ENCODE peak calls at places on chromosomes 6 and 20, in four cellular contexts. One of them, this sample, is unnamed.

GRCh38 chr6:121670511-121670910 is 235.1 kb downstream of the GJA1 start:
- DNase-seq in GM23338: no peak
- DNase-seq in neural progenitor cell: no peak
- DNase-seq in MM.1S: no peak
- DNase-seq in this sample: no peak

GRCh38 chr6:164246082-164246481 is 831.6 kb downstream of the QKI start:
- DNase-seq in GM23338: no peak
- DNase-seq in neural progenitor cell: no peak
- DNase-seq in MM.1S: no peak
- DNase-seq in this sample: no peak

GRCh38 chr6:170073846-170074245 is 217.0 kb downstream of the DLL1 start:
- DNase-seq in GM23338: no peak
- DNase-seq in neural progenitor cell: no peak
- DNase-seq in MM.1S: no peak
- DNase-seq in this sample: no peak

GRCh38 chr6:22231616-22232015 is 65.2 kb downstream of the PRL start:
- DNase-seq in GM23338: no peak
- DNase-seq in neural progenitor cell: no peak
- DNase-seq in MM.1S: no peak
- DNase-seq in this sample: no peak

GRCh38 chr6:30844118-30844535 is 40.2 kb upstream of the DDR1 start:
- DNase-seq in GM23338: peak
- DNase-seq in neural progenitor cell: peak
- DNase-seq in MM.1S: no peak
- DNase-seq in this sample: no peak

GRCh38 chr6:134457941-134458340 is 140.0 kb upstream of the SGK1 start:
- DNase-seq in GM23338: peak
- DNase-seq in neural progenitor cell: no peak
- DNase-seq in MM.1S: no peak
- DNase-seq in this sample: peak

GRCh38 chr6:14889172-14889571 is 356.7 kb upstream of the JARID2 start:
- DNase-seq in GM23338: no peak
- DNase-seq in neural progenitor cell: no peak
- DNase-seq in MM.1S: no peak
- DNase-seq in this sample: no peak

GRCh38 chr6:155412335-155412734 is 43.3 kb downstream of the NOX3 start:
- DNase-seq in GM23338: no peak
- DNase-seq in neural progenitor cell: peak
- DNase-seq in MM.1S: no peak
- DNase-seq in this sample: no peak

GRCh38 chr6:112337209-112337638 is 9.9 kb upstream of the RFPL4B start:
- DNase-seq in GM23338: peak
- DNase-seq in neural progenitor cell: peak
- DNase-seq in MM.1S: no peak
- DNase-seq in this sample: no peak

GRCh38 chr6:5511924-5512323 is 250.6 kb downstream of the FARS2 start:
- DNase-seq in GM23338: no peak
- DNase-seq in neural progenitor cell: peak
- DNase-seq in MM.1S: no peak
- DNase-seq in this sample: no peak

GRCh38 chr20:8082025-8082424 is 50.0 kb upstream of the PLCB1 start:
- DNase-seq in GM23338: peak
- DNase-seq in neural progenitor cell: peak
- DNase-seq in MM.1S: no peak
- DNase-seq in this sample: no peak

GRCh38 chr20:50067018-50067417 is 45.9 kb downstream of the UBE2V1 start:
- DNase-seq in GM23338: no peak
- DNase-seq in neural progenitor cell: no peak
- DNase-seq in MM.1S: no peak
- DNase-seq in this sample: no peak

GRCh38 chr6:100464910-100465700 is at the start of gene SIM1:
- DNase-seq in GM23338: peak
- DNase-seq in neural progenitor cell: peak
- DNase-seq in MM.1S: no peak
- DNase-seq in this sample: no peak

GRCh38 chr6:28371706-28372451 is 22.1 kb downstream of the ZKSCAN3 start:
- DNase-seq in GM23338: no peak
- DNase-seq in neural progenitor cell: no peak
- DNase-seq in MM.1S: no peak
- DNase-seq in this sample: no peak

GRCh38 chr6:15513131-15513771 is 149.6 kb downstream of the DTNBP1 start:
- DNase-seq in GM23338: no peak
- DNase-seq in neural progenitor cell: no peak
- DNase-seq in MM.1S: no peak
- DNase-seq in this sample: no peak

GRCh38 chr6:21887301-21888185 is 294.0 kb downstream of the SOX4 start:
- DNase-seq in GM23338: no peak
- DNase-seq in neural progenitor cell: no peak
- DNase-seq in MM.1S: no peak
- DNase-seq in this sample: no peak

GRCh38 chr20:57902478-57902877 is 192.7 kb upstream of the PMEPA1 start:
- DNase-seq in GM23338: no peak
- DNase-seq in neural progenitor cell: no peak
- DNase-seq in MM.1S: peak
- DNase-seq in this sample: no peak

GRCh38 chr6:144602523-144603180 is 317.5 kb downstream of the UTRN start:
- DNase-seq in GM23338: no peak
- DNase-seq in neural progenitor cell: no peak
- DNase-seq in MM.1S: no peak
- DNase-seq in this sample: no peak

GRCh38 chr6:26556263-26557070 is 18.3 kb downstream of the HMGN4 start:
- DNase-seq in GM23338: peak
- DNase-seq in neural progenitor cell: peak
- DNase-seq in MM.1S: no peak
- DNase-seq in this sample: peak

GRCh38 chr6:137927777-137928218 is 60.7 kb downstream of the TNFAIP3 start:
- DNase-seq in GM23338: no peak
- DNase-seq in neural progenitor cell: no peak
- DNase-seq in MM.1S: peak
- DNase-seq in this sample: no peak

GRCh38 chr6:161169060-161169459 is 104.8 kb downstream of the AGPAT4 start:
- DNase-seq in GM23338: no peak
- DNase-seq in neural progenitor cell: no peak
- DNase-seq in MM.1S: no peak
- DNase-seq in this sample: peak

GRCh38 chr6:108544586-108544985 is 16.1 kb upstream of the FOXO3 start:
- DNase-seq in GM23338: no peak
- DNase-seq in neural progenitor cell: no peak
- DNase-seq in MM.1S: no peak
- DNase-seq in this sample: no peak

GRCh38 chr20:23118766-23119165 is 32.6 kb upstream of the CD93 start:
- DNase-seq in GM23338: no peak
- DNase-seq in neural progenitor cell: no peak
- DNase-seq in MM.1S: no peak
- DNase-seq in this sample: no peak

GRCh38 chr20:11274137-11274536 is 600.3 kb upstream of the JAG1 start:
- DNase-seq in GM23338: peak
- DNase-seq in neural progenitor cell: peak
- DNase-seq in MM.1S: peak
- DNase-seq in this sample: peak

GRCh38 chr20:46081074-46081473 is 8.7 kb downstream of the NCOA5 start:
- DNase-seq in GM23338: no peak
- DNase-seq in neural progenitor cell: no peak
- DNase-seq in MM.1S: no peak
- DNase-seq in this sample: no peak

GRCh38 chr6:20877008-20877937 is 343.0 kb downstream of the CDKAL1 start:
- DNase-seq in GM23338: no peak
- DNase-seq in neural progenitor cell: no peak
- DNase-seq in MM.1S: no peak
- DNase-seq in this sample: no peak

GRCh38 chr6:5718231-5718947 is 288.3 kb downstream of the NRN1 start:
- DNase-seq in GM23338: no peak
- DNase-seq in neural progenitor cell: no peak
- DNase-seq in MM.1S: no peak
- DNase-seq in this sample: peak

GRCh38 chr6:133906050-133906449 is 17.1 kb downstream of the TCF21 start:
- DNase-seq in GM23338: no peak
- DNase-seq in neural progenitor cell: no peak
- DNase-seq in MM.1S: no peak
- DNase-seq in this sample: no peak

GRCh38 chr20:6828794-6829423 is 61.4 kb downstream of the BMP2 start:
- DNase-seq in GM23338: peak
- DNase-seq in neural progenitor cell: peak
- DNase-seq in MM.1S: peak
- DNase-seq in this sample: peak

GRCh38 chr6:11852061-11852619 is 73.5 kb upstream of the ADTRP start:
- DNase-seq in GM23338: no peak
- DNase-seq in neural progenitor cell: peak
- DNase-seq in MM.1S: no peak
- DNase-seq in this sample: no peak

GRCh38 chr6:158226655-158227512 is 58.7 kb downstream of the GTF2H5 start:
- DNase-seq in GM23338: peak
- DNase-seq in neural progenitor cell: no peak
- DNase-seq in MM.1S: no peak
- DNase-seq in this sample: no peak

GRCh38 chr6:168309183-168309582 is 10.4 kb downstream of the DACT2 start:
- DNase-seq in GM23338: no peak
- DNase-seq in neural progenitor cell: no peak
- DNase-seq in MM.1S: no peak
- DNase-seq in this sample: no peak

GRCh38 chr6:120302041-120302440 is 952.5 kb upstream of the MAN1A1 start:
- DNase-seq in GM23338: no peak
- DNase-seq in neural progenitor cell: peak
- DNase-seq in MM.1S: no peak
- DNase-seq in this sample: no peak

DNA sequence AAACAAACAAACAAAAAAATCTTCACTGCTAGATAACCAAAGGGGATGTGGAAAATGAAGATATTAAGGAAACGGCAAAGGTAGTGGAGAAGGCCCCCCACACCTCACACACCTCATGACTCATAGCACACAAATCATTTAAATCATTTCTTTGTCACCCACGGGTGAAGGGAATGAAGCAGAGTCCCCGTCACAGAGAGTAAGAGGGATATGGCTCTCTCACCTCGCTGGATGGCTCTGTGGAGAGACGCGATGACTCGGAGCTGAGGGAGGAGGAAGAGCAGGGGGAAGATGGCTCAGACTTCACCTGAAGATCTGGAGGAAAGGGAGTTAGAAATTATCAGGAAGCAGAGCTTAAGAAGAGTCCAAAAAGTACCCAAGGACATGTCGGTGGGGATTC is 1.2 kb downstream of the ATF6B start:
- DNase-seq in GM23338: no peak
- DNase-seq in neural progenitor cell: no peak
- DNase-seq in MM.1S: no peak
- DNase-seq in this sample: no peak
- H2AFZ ChIP-seq in GM23338: no peak
- H2AFZ ChIP-seq in neural progenitor cell: no peak
- H2AFZ ChIP-seq in MM.1S: no peak
- H2AFZ ChIP-seq in this sample: no peak

GRCh38 chr20:4112490-4113420 is 97.4 kb upstream of the RNF24 start:
- DNase-seq in GM23338: no peak
- DNase-seq in neural progenitor cell: no peak
- DNase-seq in MM.1S: peak
- DNase-seq in this sample: no peak
- H2AFZ ChIP-seq in GM23338: peak
- H2AFZ ChIP-seq in neural progenitor cell: no peak
- H2AFZ ChIP-seq in MM.1S: no peak
- H2AFZ ChIP-seq in this sample: no peak

GRCh38 chr6:127201321-127201720 is 65.3 kb upstream of the RNF146 start:
- DNase-seq in GM23338: no peak
- DNase-seq in neural progenitor cell: no peak
- DNase-seq in MM.1S: no peak
- DNase-seq in this sample: no peak
- H2AFZ ChIP-seq in GM23338: no peak
- H2AFZ ChIP-seq in neural progenitor cell: no peak
- H2AFZ ChIP-seq in MM.1S: no peak
- H2AFZ ChIP-seq in this sample: no peak

GRCh38 chr20:63254536-63255384 is 497 bp upstream of the NKAIN4 start:
- DNase-seq in GM23338: peak
- DNase-seq in neural progenitor cell: peak
- DNase-seq in MM.1S: no peak
- DNase-seq in this sample: no peak

GRCh38 chr20:63252157-63252780 is 2.0 kb downstream of the NKAIN4 start:
- DNase-seq in GM23338: no peak
- DNase-seq in neural progenitor cell: no peak
- DNase-seq in MM.1S: no peak
- DNase-seq in this sample: no peak

GRCh38 chr20:63253065-63253437 is 1.2 kb downstream of the NKAIN4 start:
- DNase-seq in GM23338: no peak
- DNase-seq in neural progenitor cell: no peak
- DNase-seq in MM.1S: no peak
- DNase-seq in this sample: no peak

GRCh38 chr20:63253438-63254236 is 626 bp downstream of the NKAIN4 start:
- DNase-seq in GM23338: peak
- DNase-seq in neural progenitor cell: peak
- DNase-seq in MM.1S: no peak
- DNase-seq in this sample: no peak

GRCh38 chr20:63254237-63254535 is at the start of gene NKAIN4:
- DNase-seq in GM23338: peak
- DNase-seq in neural progenitor cell: no peak
- DNase-seq in MM.1S: no peak
- DNase-seq in this sample: no peak
- H2AFZ ChIP-seq in GM23338: peak
- H2AFZ ChIP-seq in neural progenitor cell: peak
- H2AFZ ChIP-seq in MM.1S: no peak
- H2AFZ ChIP-seq in this sample: no peak

GRCh38 chr20:33819456-33819855 is 8.3 kb downstream of the CHMP4B start:
- DNase-seq in GM23338: no peak
- DNase-seq in neural progenitor cell: no peak
- DNase-seq in MM.1S: no peak
- DNase-seq in this sample: no peak
- H2AFZ ChIP-seq in GM23338: no peak
- H2AFZ ChIP-seq in neural progenitor cell: no peak
- H2AFZ ChIP-seq in MM.1S: no peak
- H2AFZ ChIP-seq in this sample: no peak

This sample was measured in Karpas-422.